ENCODE peak calls at places on chromosomes 3 and 15, in four cellular contexts. P is HepG2, L is HCT116, O is K562. G is an unnamed sample.

GRCh38 chr3:156772588-156773206 is 53.5 kb upstream of the LEKR1 start:
- DNase-seq in P (no peak), L (no peak), O (no peak), G (no peak)

GRCh38 chr3:87082806-87083440 is 92.0 kb upstream of the VGLL3 start:
- DNase-seq in P (peak), L (peak), O (no peak), G (peak)

GRCh38 chr15:101115887-101116680 is 135.8 kb downstream of the CHSY1 start:
- DNase-seq in P (no peak), L (no peak), O (no peak), G (no peak)

GRCh38 chr3:196962108-196962929 is 6.3 kb downstream of the PIGZ start:
- DNase-seq in P (peak), L (no peak), O (no peak), G (no peak)

GRCh38 chr3:157938154-157938774 is 168.0 kb downstream of the SHOX2 start:
- DNase-seq in P (no peak), L (no peak), O (no peak), G (no peak)

GRCh38 chr3:79139395-79140060 is 628.3 kb downstream of the ROBO1 start:
- DNase-seq in P (no peak), L (no peak), O (no peak), G (no peak)

GRCh38 chr15:38229700-38230099 is 22.9 kb upstream of the SPRED1 start:
- DNase-seq in P (no peak), L (no peak), O (no peak), G (no peak)

GRCh38 chr3:11323827-11324226 is 51.6 kb downstream of the ATG7 start:
- DNase-seq in P (no peak), L (no peak), O (no peak), G (no peak)

GRCh38 chr3:126436826-126437717 is 38.6 kb downstream of the ZXDC start:
- DNase-seq in P (no peak), L (no peak), O (no peak), G (no peak)

GRCh38 chr3:96700322-96701315 is 113.8 kb upstream of the EPHA6 start:
- DNase-seq in P (no peak), L (no peak), O (no peak), G (no peak)

GRCh38 chr15:57045741-57046382 is 127.4 kb downstream of the TCF12 start:
- DNase-seq in P (no peak), L (no peak), O (no peak), G (no peak)

GRCh38 chr15:58876306-58876705 is 57.2 kb downstream of the SLTM start:
- DNase-seq in P (no peak), L (no peak), O (no peak), G (no peak)

GRCh38 chr3:140023616-140024530 is 88.9 kb downstream of the CLSTN2 start:
- DNase-seq in P (no peak), L (no peak), O (no peak), G (no peak)

GRCh38 chr3:109804697-109805096 is 467.4 kb upstream of the DPPA4 start:
- DNase-seq in P (no peak), L (peak), O (no peak), G (no peak)

GRCh38 chr15:76270876-76271275 is 40.4 kb downstream of the ETFA start:
- DNase-seq in P (no peak), L (no peak), O (no peak), G (no peak)

GRCh38 chr3:53219897-53220483 is 35.8 kb downstream of the TKT start:
- DNase-seq in P (peak), L (peak), O (peak), G (peak)

GRCh38 chr15:68725736-68726135 is 95.0 kb downstream of the ANP32A start:
- DNase-seq in P (no peak), L (no peak), O (no peak), G (no peak)

GRCh38 chr3:52983336-52983807 is 62.5 kb downstream of the SFMBT1 start:
- DNase-seq in P (no peak), L (no peak), O (no peak), G (no peak)

GRCh38 chr3:35521196-35521595 is 118.1 kb upstream of the ARPP21 start:
- DNase-seq in P (no peak), L (no peak), O (no peak), G (no peak)

GRCh38 chr15:58077427-58077826 is 11.9 kb upstream of the ALDH1A2 start:
- DNase-seq in P (peak), L (peak), O (no peak), G (no peak)

GRCh38 chr3:126530171-126531050 is 6.5 kb downstream of the CHST13 start:
- DNase-seq in P (no peak), L (no peak), O (no peak), G (no peak)

GRCh38 chr15:65346856-65347598 is 30.8 kb downstream of the IGDCC3 start:
- DNase-seq in P (no peak), L (no peak), O (no peak), G (no peak)

GRCh38 chr3:191257286-191257685 is 58.2 kb downstream of the OSTN start:
- DNase-seq in P (no peak), L (no peak), O (no peak), G (no peak)

GRCh38 chr3:78258798-78259197 is 1218.9 kb downstream of the ROBO2 start:
- DNase-seq in P (no peak), L (no peak), O (no peak), G (no peak)

GRCh38 chr15:35289029-35289617 is 204.0 kb upstream of the NANOGP8 start:
- DNase-seq in P (peak), L (peak), O (peak), G (no peak)

GRCh38 chr15:63870403-63871209 is 36.9 kb upstream of the HERC1 start:
- DNase-seq in P (peak), L (no peak), O (peak), G (no peak)

GRCh38 chr3:99883138-99883461 is 65.4 kb downstream of the CMSS1 start:
- DNase-seq in P (no peak), L (no peak), O (no peak), G (no peak)

GRCh38 chr3:171459130-171459941 is 869 bp downstream of the TNIK start:
- DNase-seq in P (no peak), L (no peak), O (peak), G (no peak)

GRCh38 chr3:138649134-138649533 is 40.6 kb downstream of the FAIM start:
- DNase-seq in P (no peak), L (no peak), O (no peak), G (no peak)

GRCh38 chr3:144900366-144900765 is 928.7 kb downstream of the DIPK2A start:
- DNase-seq in P (no peak), L (no peak), O (no peak), G (no peak)

GRCh38 chr15:38391186-38391585 is 62.7 kb upstream of the FAM98B start:
- DNase-seq in P (no peak), L (no peak), O (no peak), G (no peak)

GRCh38 chr3:181623924-181624694 is 87.6 kb upstream of the SOX2 start:
- DNase-seq in P (no peak), L (peak), O (no peak), G (no peak)

GRCh38 chr3:139248593-139249255 is 95.1 kb upstream of the MRPS22 start:
- DNase-seq in P (no peak), L (no peak), O (no peak), G (no peak)

GRCh38 chr3:146974001-146974400 is 368.9 kb upstream of the PLSCR5 start:
- DNase-seq in P (no peak), L (no peak), O (no peak), G (no peak)

GRCh38 chr3:182364723-182365650 is 428.3 kb upstream of the ATP11B start:
- DNase-seq in P (no peak), L (peak), O (peak), G (peak)

GRCh38 chr3:153158184-153158583 is 3.8 kb upstream of the RAP2B start:
- DNase-seq in P (no peak), L (no peak), O (no peak), G (no peak)

GRCh38 chr3:144947895-144948294 is 976.3 kb downstream of the DIPK2A start:
- DNase-seq in P (no peak), L (no peak), O (no peak), G (no peak)

DNA sequence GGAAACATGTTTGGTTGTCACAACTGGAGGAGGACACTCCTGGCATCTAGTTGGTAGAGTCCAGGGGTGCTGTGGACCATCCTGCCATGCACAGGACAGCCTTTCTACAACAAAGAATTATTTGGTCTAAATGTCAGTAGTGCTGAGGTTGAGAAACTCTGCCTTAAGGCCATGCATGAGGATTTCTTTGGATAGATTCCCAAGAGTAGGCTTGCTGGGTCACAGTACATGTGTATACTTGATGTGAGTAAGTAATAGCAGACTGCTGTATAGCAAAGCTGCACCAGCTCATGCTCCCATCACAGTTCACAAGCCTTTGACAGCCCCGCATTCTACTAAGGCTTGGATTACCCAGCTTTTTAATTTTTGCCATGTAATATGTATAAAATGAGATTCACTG is 151.3 kb downstream of the MFSD1 start:
- DNase-seq in P (no peak), L (no peak), O (no peak), G (no peak)
- TF ChIP-seq TCF7L2 in P (no peak), L (no peak), O (no peak), G (no peak)

GRCh38 chr3:160195106-160195505 is 30.1 kb upstream of the C3orf80 start:
- DNase-seq in P (no peak), L (no peak), O (no peak), G (no peak)

GRCh38 chr3:160193644-160194192 is 31.5 kb upstream of the C3orf80 start:
- DNase-seq in P (no peak), L (no peak), O (no peak), G (no peak)

GRCh38 chr3:160200328-160200727 is 24.9 kb upstream of the C3orf80 start:
- DNase-seq in P (no peak), L (no peak), O (no peak), G (no peak)

GRCh38 chr3:160194438-160194837 is 30.8 kb upstream of the C3orf80 start:
- DNase-seq in P (no peak), L (no peak), O (no peak), G (no peak)

GRCh38 chr3:160196511-160197104 is 28.6 kb upstream of the C3orf80 start:
- DNase-seq in P (no peak), L (no peak), O (no peak), G (no peak)
- TF ChIP-seq SIN3A in P (no peak), L (no peak), O (no peak), G (no peak)

GRCh38 chr3:13313813-13314212 is 106.3 kb downstream of the NUP210 start:
- DNase-seq in P (no peak), L (no peak), O (no peak), G (no peak)

GRCh38 chr3:13318626-13319470 is 101.3 kb downstream of the NUP210 start:
- DNase-seq in P (no peak), L (no peak), O (no peak), G (no peak)

GRCh38 chr3:13317596-13318320 is 102.4 kb downstream of the NUP210 start:
- DNase-seq in P (no peak), L (no peak), O (no peak), G (no peak)

GRCh38 chr3:13314877-13315276 is 105.2 kb downstream of the NUP210 start:
- DNase-seq in P (no peak), L (no peak), O (no peak), G (no peak)

GRCh38 chr3:13316603-13317002 is 103.5 kb downstream of the NUP210 start:
- DNase-seq in P (no peak), L (no peak), O (no peak), G (no peak)
- TF ChIP-seq TCF7L2 in P (no peak), L (no peak), O (no peak), G (no peak)

GRCh38 chr3:48268381-48268935 is 27.6 kb downstream of the ZNF589 start:
- DNase-seq in P (no peak), L (no peak), O (no peak), G (no peak)
- TF ChIP-seq SIN3A in P (no peak), L (no peak), O (no peak), G (no peak)

GRCh38 chr15:52481915-52482314 is 46.8 kb downstream of the MYO5A start:
- DNase-seq in P (no peak), L (peak), O (no peak), G (no peak)
- TF ChIP-seq TCF7L2 in P (no peak), L (no peak), O (no peak), G (no peak)

GRCh38 chr15:89334510-89335288 is at the start of gene POLG:
- DNase-seq in P (peak), L (peak), O (peak), G (peak)

GRCh38 chr15:89338036-89338435 is 3.4 kb upstream of the POLG start:
- DNase-seq in P (no peak), L (no peak), O (no peak), G (no peak)

GRCh38 chr15:89333011-89333860 is 1.4 kb downstream of the POLG start:
- DNase-seq in P (no peak), L (no peak), O (no peak), G (no peak)

GRCh38 chr15:89333959-89334509 is 590 bp downstream of the POLG start:
- DNase-seq in P (no peak), L (no peak), O (no peak), G (no peak)

GRCh38 chr15:89335289-89336041 is 841 bp upstream of the POLG start:
- DNase-seq in P (peak), L (no peak), O (peak), G (no peak)
- TF ChIP-seq SIN3A in P (no peak), L (no peak), O (no peak), G (no peak)

GRCh38 chr3:127652246-127652995 is 20.3 kb upstream of the ABTB1 start:
- DNase-seq in P (peak), L (peak), O (peak), G (peak)
- TF ChIP-seq TCF7L2 in P (no peak), L (no peak), O (no peak), G (no peak)